ENCODE peak calls at places on chromosomes 12 and 14, in nine cellular contexts. G, M, K, V, O, E, J, R and D are unnamed samples.

GRCh38 chr14:60051690-60052324 is 39.9 kb upstream of the PCNX4 start:
- DNase-seq in E (peak; percentile 67), G (no peak), M (no peak), K (no peak), R (no peak), O (no peak), J (no peak), V (no peak), D (no peak)

GRCh38 chr14:95515080-95515489 is 1.4 kb downstream of the SYNE3 start:
- DNase-seq in K (no peak), J (no peak), M (peak; percentile 67), V (peak; percentile 33), R (no peak), G (peak; percentile 78), O (peak; percentile 61), E (peak; percentile 35), D (no peak)

GRCh38 chr14:74552623-74553022 is 59.1 kb downstream of the ISCA2 start:
- DNase-seq in R (no peak), G (peak; percentile 81), O (no peak), M (peak; percentile 24), V (no peak), J (peak; percentile 58), K (no peak), E (peak; percentile 70), D (no peak)

GRCh38 chr12:50220357-50221061 is 53.3 kb upstream of the CERS5 start:
- DNase-seq in K (no peak), G (no peak), E (peak; percentile 81), M (no peak), J (no peak), V (no peak), R (no peak), O (no peak), D (peak; percentile 45)

GRCh38 chr14:106790189-106791036 is 1264.0 kb downstream of the TMEM121 start:
- DNase-seq in O (peak; percentile 24), E (no peak), V (no peak), R (peak; percentile 58), K (peak; percentile 90), G (no peak), M (peak; percentile 87), J (peak; percentile 30), D (peak; percentile 77)

GRCh38 chr14:103828315-103828967 is 18.9 kb downstream of the PPP1R13B start:
- DNase-seq in J (peak; percentile 47), E (peak; percentile 69), M (peak; percentile 58), O (no peak), R (no peak), V (no peak), K (no peak), G (peak; percentile 72), D (no peak)

GRCh38 chr12:73181244-73181643 is 909.1 kb downstream of the TRHDE start:
- DNase-seq in M (no peak), O (no peak), G (no peak), R (no peak), J (no peak), K (no peak), V (no peak), E (no peak), D (no peak)

GRCh38 chr14:90624732-90625444 is 191.3 kb downstream of the TTC7B start:
- DNase-seq in R (no peak), G (no peak), J (no peak), V (no peak), E (no peak), K (peak; percentile 19), O (peak; percentile 60), M (no peak), D (no peak)

GRCh38 chr14:103854822-103855733 is 7.7 kb upstream of the PPP1R13B start:
- DNase-seq in V (no peak), K (peak; percentile 55), J (no peak), O (peak; percentile 72), M (no peak), G (no peak), E (no peak), R (no peak), D (no peak)

GRCh38 chr14:39430762-39431415 is 1.3 kb downstream of the FBXO33 start:
- DNase-seq in R (no peak), K (no peak), J (no peak), V (no peak), O (no peak), E (no peak), G (peak; percentile 65), M (peak; percentile 29), D (no peak)

GRCh38 chr12:57216014-57216891 is at the start of gene NXPH4:
- DNase-seq in E (no peak), O (peak; percentile 86), V (no peak), K (peak; percentile 83), M (no peak), J (peak; percentile 47), G (no peak), R (peak; percentile 42), D (peak; percentile 75)

GRCh38 chr14:64684091-64684490 is 20.1 kb upstream of the PLEKHG3 start:
- DNase-seq in K (no peak), G (peak; percentile 80), R (no peak), O (no peak), M (peak; percentile 49), V (no peak), E (peak; percentile 65), J (peak; percentile 48), D (no peak)

GRCh38 chr14:20652996-20653975 is 11.8 kb upstream of the OR6S1 start:
- DNase-seq in J (peak; percentile 23), K (no peak), R (no peak), G (no peak), V (peak; percentile 9), M (peak; percentile 85), E (peak; percentile 58), O (peak; percentile 92), D (peak; percentile 49)

GRCh38 chr14:72986214-72986613 is 40.7 kb downstream of the ZFYVE1 start:
- DNase-seq in O (no peak), G (no peak), E (no peak), V (no peak), J (no peak), R (no peak), K (no peak), M (no peak), D (no peak)

GRCh38 chr14:88168498-88169165 is 154.4 kb downstream of the KCNK10 start:
- DNase-seq in V (peak; percentile 9), R (peak; percentile 47), K (peak; percentile 56), G (no peak), O (peak; percentile 76), E (peak; percentile 61), M (peak; percentile 56), J (no peak), D (peak; percentile 63)

GRCh38 chr14:85060116-85060515 is 469.8 kb upstream of the FLRT2 start:
- DNase-seq in J (no peak), G (no peak), V (no peak), R (no peak), E (peak; percentile 28), O (no peak), M (no peak), K (no peak), D (no peak)

GRCh38 chr12:111942557-111942956 is 70.4 kb downstream of the TMEM116 start:
- DNase-seq in G (no peak), O (no peak), R (no peak), J (no peak), M (no peak), E (peak; percentile 70), K (no peak), V (no peak), D (no peak)

GRCh38 chr14:77659822-77660221 is 43.4 kb upstream of the SPTLC2 start:
- DNase-seq in R (no peak), M (no peak), J (no peak), E (no peak), O (no peak), V (no peak), G (no peak), K (no peak), D (no peak)

GRCh38 chr12:12979151-12979550 is 20.9 kb downstream of the HEBP1 start:
- DNase-seq in G (no peak), K (no peak), E (peak; percentile 79), R (no peak), M (no peak), J (no peak), O (no peak), V (no peak), D (no peak)

GRCh38 chr12:26135010-26135420 is 10.2 kb upstream of the BHLHE41 start:
- DNase-seq in M (peak; percentile 72), K (no peak), E (peak; percentile 56), V (no peak), G (no peak), J (peak; percentile 49), O (no peak), R (no peak), D (no peak)

GRCh38 chr14:35404496-35405303 is at the start of gene NFKBIA:
- DNase-seq in G (peak; percentile 96), M (peak; percentile 87), R (peak; percentile 93), E (peak; percentile 93), K (peak; percentile 94), O (peak; percentile 87), J (peak; percentile 93), V (peak; percentile 73), D (peak; percentile 88)
- TF ChIP-seq CTCF in G (no peak), M (no peak), R (peak; percentile 34), E (peak; percentile 34), K (peak; percentile 34), O (no peak), J (peak; percentile 11), V (peak; percentile 43), D (peak; percentile 47)

GRCh38 chr12:11543513-11544168 is 105.8 kb upstream of the ETV6 start:
- DNase-seq in M (no peak), E (no peak), J (no peak), R (no peak), G (no peak), O (no peak), K (no peak), V (no peak), D (no peak)
- TF ChIP-seq CTCF in M (no peak), E (no peak), J (no peak), R (no peak), G (no peak), O (no peak), K (no peak), V (no peak), D (no peak)

GRCh38 chr12:79373896-79374499 is 316.8 kb downstream of the PAWR start:
- DNase-seq in V (peak; percentile 53), K (peak; percentile 73), J (no peak), M (peak; percentile 18), R (no peak), G (no peak), O (peak; percentile 75), E (peak; percentile 38), D (peak; percentile 17)
- TF ChIP-seq CTCF in V (peak; percentile 74), K (peak; percentile 87), J (peak; percentile 45), M (peak; percentile 52), R (no peak), G (peak; percentile 26), O (peak; percentile 93), E (peak; percentile 79), D (peak; percentile 31)

DNA sequence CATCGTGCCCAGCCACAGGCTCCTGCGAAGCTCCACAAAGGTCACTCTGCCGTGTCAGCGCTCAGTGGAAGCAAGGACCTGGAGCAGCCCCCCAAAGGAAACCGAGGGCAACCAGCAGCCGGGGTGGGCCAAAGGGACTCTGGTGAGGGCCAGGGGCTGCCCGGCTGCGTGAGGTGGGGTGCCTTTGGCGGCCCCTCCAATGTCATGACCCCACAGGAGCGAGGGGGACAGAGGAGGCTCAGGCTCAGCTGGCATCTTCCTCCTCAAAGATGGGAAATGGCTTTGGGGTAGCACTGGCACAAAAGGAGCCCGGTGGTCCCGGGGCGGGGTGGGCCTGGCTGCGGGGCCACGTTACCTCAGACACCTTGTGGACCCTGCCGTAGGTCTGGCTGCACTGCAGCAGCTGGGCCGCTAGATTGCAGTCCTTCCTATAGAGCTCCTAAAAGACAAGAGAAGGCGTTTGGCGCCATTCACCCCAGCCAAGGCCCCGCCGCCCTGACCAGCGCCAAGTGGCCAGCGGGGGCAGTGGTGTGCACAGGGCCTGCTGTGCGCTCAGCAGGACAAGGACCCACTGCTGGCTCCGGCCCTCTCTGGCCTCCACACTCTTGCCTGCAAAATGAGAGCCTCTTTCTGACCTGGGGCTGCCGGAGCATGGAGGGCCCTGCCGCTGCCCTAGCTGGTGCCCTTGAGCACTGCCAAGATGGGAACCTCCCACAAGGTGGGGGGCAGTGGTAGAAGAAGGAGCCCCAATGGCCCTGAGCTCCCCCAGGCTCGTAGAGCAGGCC is 46.9 kb downstream of the BEGAIN start:
- DNase-seq in J (peak; percentile 17), G (peak; percentile 56), V (peak; percentile 42), O (peak; percentile 80), M (peak; percentile 70), R (no peak), E (peak; percentile 22), K (peak; percentile 55), D (no peak)
- TF ChIP-seq CTCF in J (no peak), G (no peak), V (peak; percentile 52), O (peak; percentile 52), M (peak; percentile 49), R (no peak), E (peak; percentile 33), K (peak; percentile 14), D (no peak)